ENCODE peak calls at places on chromosomes 16 and 17, in four cellular contexts. I, W, O and Z are unnamed samples.

GRCh38 chr17:3795758-3796102 is 5.3 kb downstream of the ITGAE start:
- DNase-seq in I (no peak), O (peak; percentile 4), W (no peak), Z (no peak)

GRCh38 chr17:68441064-68441770 is 16.1 kb downstream of the WIPI1 start:
- DNase-seq in O (peak; percentile 27), I (no peak), W (no peak), Z (no peak)

GRCh38 chr16:2838928-2839327 is 8.8 kb downstream of the ZG16B start:
- DNase-seq in W (peak; percentile 58), O (peak; percentile 86), I (peak; percentile 93), Z (no peak)

GRCh38 chr17:76063880-76064546 is 8.3 kb downstream of the SRP68 start:
- DNase-seq in O (no peak), W (no peak), I (no peak), Z (no peak)

GRCh38 chr17:42675348-42675983 is 1.3 kb downstream of the PLEKHH3 start:
- DNase-seq in W (no peak), O (no peak), I (no peak), Z (no peak)

GRCh38 chr16:67169642-67170167 is 633 bp upstream of the NOL3 start:
- DNase-seq in I (peak; percentile 60), W (no peak), O (no peak), Z (no peak)

GRCh38 chr16:86289304-86289703 is 221.0 kb upstream of the FOXF1 start:
- DNase-seq in I (no peak), W (no peak), O (no peak), Z (no peak)

GRCh38 chr16:85778873-85779272 is 20.5 kb downstream of the EMC8 start:
- DNase-seq in W (no peak), O (no peak), I (no peak), Z (no peak)

GRCh38 chr17:39153541-39154111 is 2.2 kb upstream of the PLXDC1 start:
- DNase-seq in W (peak; percentile 86), O (peak; percentile 85), I (peak; percentile 91), Z (no peak)

GRCh38 chr17:4721203-4722135 is 9.8 kb upstream of the MED11 start:
- DNase-seq in W (peak; percentile 45), I (peak; percentile 62), O (peak; percentile 91), Z (no peak)

GRCh38 chr17:12078791-12079190 is 58.1 kb downstream of the MAP2K4 start:
- DNase-seq in I (peak; percentile 66), W (peak; percentile 76), O (no peak), Z (peak; percentile 19)

GRCh38 chr16:23270654-23271053 is 31.4 kb upstream of the SCNN1B start:
- DNase-seq in W (no peak), I (no peak), O (no peak), Z (no peak)

GRCh38 chr16:72837846-72838661 is 209.9 kb downstream of the ZFHX3 start:
- DNase-seq in W (no peak), O (no peak), I (no peak), Z (no peak)

GRCh38 chr17:72135546-72136325 is 14.9 kb downstream of the SOX9 start:
- DNase-seq in O (no peak), I (peak; percentile 77), W (no peak), Z (no peak)

GRCh38 chr17:79795795-79796569 is 895 bp downstream of the CBX8 start:
- DNase-seq in W (no peak), O (peak; percentile 27), I (no peak), Z (no peak)

GRCh38 chr16:37511-37910 is 15.9 kb downstream of the POLR3K start:
- DNase-seq in O (no peak), I (peak; percentile 42), W (no peak), Z (no peak)

GRCh38 chr17:76586741-76587487 is 1.3 kb upstream of the ST6GALNAC2 start:
- DNase-seq in I (no peak), W (no peak), O (no peak), Z (no peak)

GRCh38 chr16:47037396-47037745 is 63.9 kb upstream of the DNAJA2 start:
- DNase-seq in O (peak; percentile 27), W (no peak), I (no peak), Z (no peak)

GRCh38 chr16:55842369-55843104 is 9.6 kb upstream of the CES1 start:
- DNase-seq in W (peak; percentile 23), I (peak; percentile 68), O (peak; percentile 19), Z (no peak)

GRCh38 chr17:16947470-16947869 is 24.4 kb downstream of the TNFRSF13B start:
- DNase-seq in O (no peak), W (no peak), I (no peak), Z (no peak)

GRCh38 chr17:19470529-19471261 is 59.7 kb downstream of the RNF112 start:
- DNase-seq in I (peak; percentile 67), O (no peak), W (no peak), Z (no peak)

GRCh38 chr17:70905796-70906195 is 736.5 kb downstream of the KCNJ2 start:
- DNase-seq in W (peak; percentile 99), O (peak; percentile 49), I (peak; percentile 97), Z (peak; percentile 95)

GRCh38 chr17:58322581-58323419 is 5.8 kb downstream of the TSPOAP1 start:
- DNase-seq in I (no peak), O (no peak), W (no peak), Z (no peak)

GRCh38 chr16:88328313-88328660 is 54.5 kb upstream of the ZNF469 start:
- DNase-seq in O (no peak), I (no peak), W (no peak), Z (no peak)

GRCh38 chr17:57405486-57406072 is 149.3 kb downstream of the MSI2 start:
- DNase-seq in W (no peak), O (no peak), I (no peak), Z (no peak)

GRCh38 chr17:79732804-79733691 is 2.3 kb downstream of the ENPP7 start:
- DNase-seq in O (peak; percentile 53), W (no peak), I (no peak), Z (no peak)

GRCh38 chr16:86884256-86884655 is 305.9 kb downstream of the FOXL1 start:
- DNase-seq in O (no peak), W (no peak), I (no peak), Z (no peak)

GRCh38 chr17:82948081-82948511 is 108.3 kb upstream of the ZNF750 start:
- DNase-seq in O (no peak), W (no peak), I (no peak), Z (no peak)

GRCh38 chr16:54201200-54201599 is 85.4 kb downstream of the IRX3 start:
- DNase-seq in I (no peak), O (no peak), W (no peak), Z (no peak)

GRCh38 chr17:42050360-42051012 is at the start of gene C17orf113:
- DNase-seq in O (peak; percentile 37), W (peak; percentile 3), I (peak; percentile 71), Z (no peak)

GRCh38 chr16:76157629-76158028 is 119.6 kb upstream of the CNTNAP4 start:
- DNase-seq in W (no peak), O (no peak), I (no peak), Z (no peak)
- TF ChIP-seq CTCF in W (no peak), O (no peak), I (no peak), Z (no peak)

GRCh38 chr17:78355045-78355641 is 4.7 kb downstream of the SOCS3 start:
- DNase-seq in W (no peak), O (no peak), I (no peak), Z (no peak)

GRCh38 chr17:78357687-78358537 is 2.0 kb downstream of the SOCS3 start:
- DNase-seq in W (no peak), O (no peak), I (peak; percentile 40), Z (no peak)

GRCh38 chr17:78357177-78357586 is 2.7 kb downstream of the SOCS3 start:
- DNase-seq in I (peak; percentile 87), W (no peak), O (peak; percentile 83), Z (no peak)

GRCh38 chr17:78355701-78356100 is 4.2 kb downstream of the SOCS3 start:
- DNase-seq in I (no peak), W (no peak), O (no peak), Z (no peak)

DNA sequence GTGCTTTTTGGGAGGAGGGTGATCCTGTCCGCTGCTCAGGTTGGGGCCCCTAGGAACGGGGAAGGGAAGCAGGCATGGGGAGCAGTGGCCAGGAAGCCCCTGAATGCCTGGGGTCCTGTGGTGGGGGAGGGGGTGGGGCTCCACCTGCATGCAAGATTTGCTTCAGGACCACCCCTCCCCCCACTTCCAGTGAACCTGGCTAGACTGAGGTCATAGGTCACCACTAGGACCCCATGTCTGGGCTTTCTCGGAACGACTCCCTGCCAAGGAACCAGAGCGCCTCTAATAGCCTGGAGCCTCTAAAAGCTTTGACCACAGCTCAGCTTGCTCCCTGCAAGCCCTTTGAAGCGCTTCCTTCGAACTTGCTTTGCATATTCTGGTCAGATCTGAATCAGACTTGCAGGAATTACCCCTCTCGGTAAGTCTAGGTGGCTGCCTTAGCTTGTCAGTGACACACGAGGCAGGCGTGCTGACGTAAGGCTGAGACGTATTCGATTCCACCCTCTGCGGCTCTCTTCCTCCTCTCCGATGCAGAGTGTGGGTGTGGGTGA is 3.6 kb downstream of the SOCS3 start:
- DNase-seq in I (peak; percentile 95), W (peak; percentile 97), O (peak; percentile 64), Z (peak; percentile 71)
- H3K4me3 ChIP-seq in I (peak overlapping the region; percentile 65), W (no peak overlapping the region), O (no peak overlapping the region), Z (peak overlapping the region; percentile 14)

DNA sequence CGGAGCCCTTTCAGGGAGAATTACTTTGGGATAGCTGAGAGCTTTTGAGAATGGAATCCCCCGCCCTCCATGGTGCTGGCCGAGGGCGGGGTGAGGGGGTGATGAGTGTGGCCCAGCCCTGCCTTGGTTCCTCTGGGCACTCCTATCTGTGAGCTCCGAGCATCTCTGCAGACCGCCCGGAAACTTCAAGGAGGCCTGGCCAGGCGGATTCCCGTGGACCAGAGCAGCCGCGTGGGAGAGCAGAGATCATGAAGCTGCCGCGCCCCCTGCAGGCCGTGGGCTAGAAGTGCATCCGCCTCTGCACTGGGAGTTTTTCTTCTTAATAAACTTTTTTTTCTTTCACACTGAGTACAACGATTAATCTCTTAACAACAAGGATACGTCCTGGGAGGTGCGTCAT is 392.9 kb upstream of the EEF2KMT start:
- DNase-seq in W (no peak), I (peak; percentile 8), O (no peak), Z (no peak)
- TF ChIP-seq CTCF in W (peak; percentile 44), I (peak; percentile 20), O (peak; percentile 20), Z (peak; percentile 23)

GRCh38 chr17:63998721-63999679 is 849 bp downstream of the PRR29 start:
- DNase-seq in W (no peak), O (no peak), I (no peak), Z (no peak)

GRCh38 chr17:63998050-63998720 is at the start of gene PRR29:
- DNase-seq in O (peak; percentile 64), W (peak; percentile 41), I (peak; percentile 79), Z (no peak)

GRCh38 chr17:63995626-63996025 is 2.5 kb upstream of the PRR29 start:
- DNase-seq in I (no peak), O (no peak), W (no peak), Z (no peak)

GRCh38 chr17:63996430-63997182 is 1.5 kb upstream of the PRR29 start:
- DNase-seq in O (no peak), W (no peak), I (no peak), Z (no peak)

DNA sequence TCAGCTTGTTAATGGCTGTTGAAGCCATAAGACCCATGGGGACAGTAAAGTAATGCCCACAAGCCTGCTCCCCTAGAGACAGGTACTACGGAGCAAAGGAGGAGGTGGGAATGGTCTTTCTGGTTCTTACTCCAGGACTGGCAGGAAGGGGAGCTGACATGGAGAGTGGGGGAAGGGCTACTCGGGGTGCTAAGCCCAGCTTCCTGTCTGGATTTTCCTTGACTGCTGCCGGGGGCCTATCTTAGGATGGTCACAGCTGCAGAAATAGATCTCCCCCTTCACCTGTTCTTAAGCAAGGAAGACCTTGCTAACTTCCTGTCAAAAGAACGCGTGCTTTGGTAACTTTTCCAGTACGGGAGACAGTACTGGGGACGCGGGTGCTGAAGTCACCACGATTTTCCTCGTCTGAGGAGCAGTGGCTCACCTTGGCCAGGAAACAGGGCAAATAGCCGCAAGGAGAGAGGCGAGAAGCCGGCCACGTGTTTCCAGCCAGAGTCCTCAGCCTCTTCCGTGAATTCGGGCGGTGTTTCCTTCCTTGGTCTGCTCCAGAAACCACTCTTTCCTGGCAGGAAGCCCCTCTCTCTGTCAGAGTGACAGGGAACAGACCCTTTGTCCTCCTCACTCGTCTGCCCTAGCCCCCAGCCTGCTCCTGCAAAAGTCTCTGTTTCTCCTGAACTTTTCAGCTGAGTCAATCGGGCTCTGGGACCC is 656 bp upstream of the PRR29 start:
- DNase-seq in O (no peak), W (no peak), I (no peak), Z (no peak)
- H3K4me3 ChIP-seq in O (no peak overlapping the region), W (peak overlapping the region; percentile 67), I (no peak overlapping the region), Z (peak overlapping the region; percentile 77)